ENCODE peak calls at places on chromosomes 4 and X, in eight cellular contexts. P is uterus; D is GM13976; K is T-helper 1 cell; Z is central memory CD4-positive, alpha-beta T cell; A is kidney glomerular epithelial cell; Y is GM04504; Q is CMK. W is an unnamed sample.

GRCh38 chr4:128973384-128973783 is 120.0 kb downstream of the SCLT1 start:
- DNase-seq in D (no peak), K (no peak), P (no peak), Y (no peak), Z (no peak), Q (no peak), A (no peak), W (no peak)

GRCh38 chr4:61200195-61200990 is at the start of gene ADGRL3:
- DNase-seq in Y (no peak), D (peak), Z (no peak), K (no peak), A (peak), P (peak), Q (no peak), W (no peak)

GRCh38 chr4:42570221-42570620 is 86.7 kb downstream of the ATP8A1 start:
- DNase-seq in D (no peak), K (no peak), Q (no peak), Z (no peak), Y (no peak), P (no peak), A (no peak), W (no peak)

GRCh38 chr4:76563804-76564468 is 128.9 kb downstream of the SHROOM3 start:
- DNase-seq in K (no peak), Y (no peak), D (no peak), Z (no peak), A (no peak), P (no peak), Q (no peak), W (no peak)

GRCh38 chrX:69221239-69222102 is 56.2 kb upstream of the PJA1 start:
- DNase-seq in D (no peak), Y (no peak), Q (no peak), Z (no peak), P (no peak), A (no peak), K (no peak), W (no peak)

GRCh38 chr4:186957952-186958555 is 234.4 kb upstream of the FAT1 start:
- DNase-seq in A (peak), P (no peak), Y (no peak), D (no peak), Z (no peak), K (no peak), Q (no peak), W (no peak)

GRCh38 chr4:1592179-1593037 is 91.7 kb downstream of the FAM53A start:
- DNase-seq in A (no peak), Z (no peak), Y (no peak), P (no peak), Q (no peak), K (peak), D (no peak), W (no peak)

GRCh38 chr4:8147231-8147970 is 11.2 kb downstream of the ABLIM2 start:
- DNase-seq in Y (no peak), Z (no peak), Q (no peak), D (no peak), K (no peak), P (no peak), A (no peak), W (no peak)

GRCh38 chr4:2574863-2575262 is 38.4 kb downstream of the FAM193A start:
- DNase-seq in Z (no peak), Y (no peak), Q (no peak), K (no peak), D (no peak), P (no peak), A (no peak), W (no peak)

GRCh38 chr4:600850-601515 is 24.4 kb upstream of the PDE6B start:
- DNase-seq in D (peak), K (no peak), A (no peak), Q (no peak), Z (no peak), P (no peak), Y (no peak), W (no peak)

GRCh38 chr4:88242144-88242543 is 42.2 kb downstream of the PPM1K start:
- DNase-seq in A (no peak), K (no peak), Y (no peak), Z (no peak), P (peak), D (no peak), Q (no peak), W (no peak)

GRCh38 chrX:119997570-119997969 is 54.0 kb upstream of the NKAP start:
- DNase-seq in Y (no peak), K (no peak), Q (no peak), A (no peak), Z (no peak), D (no peak), P (no peak), W (no peak)

GRCh38 chr4:145541266-145541770 is 59.7 kb downstream of the SMAD1 start:
- DNase-seq in A (no peak), Z (no peak), Q (no peak), K (no peak), D (no peak), P (no peak), Y (no peak), W (no peak)